ENCODE peak calls at places on chromosomes 1 and 21, in eight cellular contexts. X, T, H, F, E, K, Z and B are unnamed samples.
A peak's percentile ranks its signal among the peaks of the same experiment; 100 is the strongest.

GRCh38 chr1:74426208-74426932 is 86.0 kb downstream of the LRRC53 start:
- DNase-seq in X (no peak), T (no peak), H (no peak), F (peak; percentile 50), E (no peak), K (no peak), Z (no peak), B (no peak)

GRCh38 chr1:32180186-32181060 is 948 bp downstream of the TXLNA start:
- DNase-seq in X (peak; percentile 52), T (peak; percentile 28), H (peak; percentile 58), F (peak; percentile 48), E (peak; percentile 59), K (peak; percentile 31), Z (no peak), B (peak; percentile 73)

GRCh38 chr1:99546432-99547416 is 99.2 kb upstream of the PALMD start:
- DNase-seq in X (no peak), T (no peak), H (no peak), F (no peak), E (no peak), K (no peak), Z (no peak), B (no peak)

GRCh38 chr21:41622831-41623548 is 115.0 kb upstream of the TMPRSS2 start:
- DNase-seq in X (no peak), T (no peak), H (no peak), F (no peak), E (no peak), K (no peak), Z (no peak), B (no peak)

GRCh38 chr1:49240709-49241221 is 464.1 kb upstream of the BEND5 start:
- DNase-seq in X (no peak), T (no peak), H (no peak), F (no peak), E (no peak), K (no peak), Z (no peak), B (no peak)

GRCh38 chr1:244918422-244919319 is 54.3 kb upstream of the HNRNPU start:
- DNase-seq in X (peak; percentile 43), T (peak; percentile 49), H (peak; percentile 22), F (peak; percentile 72), E (peak; percentile 35), K (peak; percentile 8), Z (peak; percentile 47), B (peak; percentile 66)

GRCh38 chr1:32818804-32819541 is 1.5 kb downstream of the S100PBP start:
- DNase-seq in X (no peak), T (no peak), H (no peak), F (no peak), E (no peak), K (no peak), Z (no peak), B (no peak)

GRCh38 chr1:28313710-28314510 is 14.9 kb upstream of the MED18 start:
- DNase-seq in X (peak; percentile 82), T (peak; percentile 47), H (no peak), F (no peak), E (no peak), K (no peak), Z (no peak), B (peak; percentile 86)

GRCh38 chr1:19445417-19446342 is 39.7 kb downstream of the CAPZB start:
- DNase-seq in X (no peak), T (peak; percentile 44), H (no peak), F (no peak), E (no peak), K (peak; percentile 55), Z (no peak), B (peak; percentile 63)

GRCh38 chr1:115225993-115226700 is 111.9 kb downstream of the NGF start:
- DNase-seq in X (no peak), T (no peak), H (no peak), F (no peak), E (no peak), K (no peak), Z (no peak), B (no peak)

GRCh38 chr1:102897537-102897936 is 210.8 kb downstream of the COL11A1 start:
- DNase-seq in X (no peak), T (no peak), H (no peak), F (no peak), E (no peak), K (no peak), Z (no peak), B (no peak)

GRCh38 chr1:67261646-67262045 is 46.0 kb upstream of the IL12RB2 start:
- DNase-seq in X (no peak), T (no peak), H (no peak), F (peak; percentile 18), E (no peak), K (no peak), Z (no peak), B (no peak)

GRCh38 chr1:87140831-87141540 is 187.7 kb upstream of the LMO4 start:
- DNase-seq in X (no peak), T (no peak), H (no peak), F (no peak), E (no peak), K (no peak), Z (no peak), B (no peak)

GRCh38 chr1:206419783-206420182 is 50.5 kb upstream of the IKBKE start:
- DNase-seq in X (no peak), T (no peak), H (no peak), F (no peak), E (no peak), K (no peak), Z (no peak), B (no peak)

GRCh38 chr1:153389978-153390879 is 644 bp downstream of the S100A8 start:
- DNase-seq in X (no peak), T (no peak), H (no peak), F (peak; percentile 5), E (no peak), K (no peak), Z (no peak), B (no peak)

GRCh38 chr1:41582851-41583657 is 98.6 kb upstream of the EDN2 start:
- DNase-seq in X (no peak), T (no peak), H (no peak), F (no peak), E (no peak), K (no peak), Z (no peak), B (no peak)

GRCh38 chr1:223209293-223209898 is 66.3 kb upstream of the TLR5 start:
- DNase-seq in X (no peak), T (no peak), H (no peak), F (no peak), E (no peak), K (no peak), Z (no peak), B (no peak)

GRCh38 chr1:212669102-212669501 is 30.5 kb downstream of the BATF3 start:
- DNase-seq in X (no peak), T (peak; percentile 53), H (no peak), F (no peak), E (no peak), K (no peak), Z (no peak), B (no peak)

GRCh38 chr1:170530972-170531757 is 801 bp upstream of the GORAB start:
- DNase-seq in X (no peak), T (no peak), H (peak; percentile 48), F (no peak), E (peak; percentile 59), K (no peak), Z (no peak), B (peak; percentile 49)

GRCh38 chr1:36580524-36580923 is 97.8 kb upstream of the CSF3R start:
- DNase-seq in X (no peak), T (no peak), H (no peak), F (no peak), E (no peak), K (no peak), Z (no peak), B (no peak)

GRCh38 chr1:193649587-193649986 is 463.2 kb upstream of the B3GALT2 start:
- DNase-seq in X (no peak), T (no peak), H (no peak), F (no peak), E (no peak), K (no peak), Z (no peak), B (no peak)

GRCh38 chr1:203672354-203672753 is 45.7 kb downstream of the ATP2B4 start:
- DNase-seq in X (peak; percentile 54), T (no peak), H (peak; percentile 63), F (peak; percentile 30), E (peak; percentile 71), K (no peak), Z (peak; percentile 60), B (no peak)
- H3K27ac ChIP-seq in X (peak overlapping the region; percentile 84), T (peak overlapping the region; percentile 80), H (peak overlapping the region; percentile 36), F (no peak overlapping the region), E (peak overlapping the region; percentile 88), K (peak overlapping the region; percentile 55), Z (peak overlapping the region; percentile 84), B (peak overlapping the region; percentile 66)

GRCh38 chr1:9842781-9843575 is 19.2 kb upstream of the CLSTN1 start:
- DNase-seq in X (peak; percentile 26), T (no peak), H (no peak), F (no peak), E (no peak), K (peak; percentile 58), Z (no peak), B (peak; percentile 43)

GRCh38 chr1:9844106-9844505 is 20.3 kb upstream of the CLSTN1 start:
- DNase-seq in X (no peak), T (no peak), H (no peak), F (no peak), E (no peak), K (no peak), Z (peak; percentile 67), B (peak; percentile 28)

GRCh38 chr1:9842073-9842711 is 18.4 kb upstream of the CLSTN1 start:
- DNase-seq in X (peak; percentile 30), T (no peak), H (no peak), F (peak; percentile 93), E (no peak), K (no peak), Z (no peak), B (peak; percentile 32)

GRCh38 chr1:9844746-9845145 is 21.0 kb upstream of the CLSTN1 start:
- DNase-seq in X (peak; percentile 17), T (no peak), H (no peak), F (peak; percentile 64), E (no peak), K (no peak), Z (no peak), B (peak; percentile 21)

GRCh38 chr1:9843576-9843945 is 19.8 kb upstream of the CLSTN1 start:
- DNase-seq in X (peak; percentile 27), T (no peak), H (no peak), F (no peak), E (no peak), K (peak; percentile 91), Z (no peak), B (peak; percentile 46)
- H3K27ac ChIP-seq in X (no peak overlapping the region), T (no peak overlapping the region), H (no peak overlapping the region), F (peak overlapping the region; percentile 94), E (no peak overlapping the region), K (peak overlapping the region; percentile 91), Z (peak overlapping the region; percentile 80), B (no peak overlapping the region)

DNA sequence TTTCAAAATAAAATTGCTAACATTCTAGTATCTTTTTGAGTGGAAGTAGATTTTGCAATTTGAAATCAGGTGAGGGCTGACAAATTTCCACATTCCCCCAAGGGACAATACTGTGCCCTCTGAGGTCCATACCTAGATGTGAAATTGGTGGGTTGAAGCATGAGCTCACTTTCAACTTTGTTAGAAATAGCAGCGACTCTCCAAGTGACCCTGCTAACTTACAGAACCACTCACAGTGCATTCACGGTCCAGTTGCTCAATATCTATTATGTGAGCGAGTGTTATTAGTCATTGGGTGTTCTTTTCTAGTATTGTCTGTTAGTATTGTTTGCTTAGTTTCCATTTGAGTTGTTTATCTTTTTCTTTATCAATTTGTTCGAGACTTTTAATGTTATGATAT is 53.6 kb upstream of the ASB17 start:
- DNase-seq in X (no peak), T (peak; percentile 15), H (no peak), F (no peak), E (no peak), K (no peak), Z (no peak), B (no peak)
- H3K27ac ChIP-seq in X (no peak overlapping the region), T (no peak overlapping the region), H (no peak overlapping the region), F (no peak overlapping the region), E (no peak overlapping the region), K (no peak overlapping the region), Z (no peak overlapping the region), B (no peak overlapping the region)

GRCh38 chr1:178577882-178578281 is 65.0 kb downstream of the TEX35 start:
- DNase-seq in X (no peak), T (no peak), H (no peak), F (no peak), E (no peak), K (no peak), Z (no peak), B (no peak)
- H3K27ac ChIP-seq in X (no peak overlapping the region), T (no peak overlapping the region), H (no peak overlapping the region), F (no peak overlapping the region), E (no peak overlapping the region), K (no peak overlapping the region), Z (no peak overlapping the region), B (no peak overlapping the region)